ENCODE peak calls at places on chromosomes 13 and 19, in six cellular contexts. G is NT2/D1; F is activated CD4-positive, CD25-positive, alpha-beta regulatory T cell; P is ureter; W is Peyer's patch; J is NCI-H1930. Z is an unnamed sample.

GRCh38 chr19:36245210-36246005 is 30.5 kb downstream of the ZNF146 start:
- DNase-seq in G (peak; percentile 78), F (no peak), P (peak; percentile 42), W (no peak), J (peak; percentile 39), Z (no peak)

GRCh38 chr19:41928221-41928683 is at the start of gene ERFL:
- DNase-seq in G (no peak), F (no peak), P (no peak), W (no peak), J (no peak), Z (no peak)

GRCh38 chr13:96130818-96131217 is 40.9 kb downstream of the HS6ST3 start:
- DNase-seq in G (no peak), F (no peak), P (no peak), W (no peak), J (no peak), Z (no peak)

GRCh38 chr13:33138441-33138840 is 122.2 kb downstream of the KL start:
- DNase-seq in G (no peak), F (no peak), P (peak; percentile 36), W (no peak), J (no peak), Z (no peak)

GRCh38 chr19:31253816-31254551 is 95.3 kb downstream of the TSHZ3 start:
- DNase-seq in G (no peak), F (no peak), P (peak; percentile 70), W (no peak), J (no peak), Z (no peak)

GRCh38 chr13:48532146-48532472 is 771 bp downstream of the RCBTB2 start:
- DNase-seq in G (no peak), F (no peak), P (no peak), W (no peak), J (no peak), Z (no peak)

GRCh38 chr19:45294291-45295029 is 28.2 kb downstream of the CKM start:
- DNase-seq in G (no peak), F (no peak), P (peak; percentile 71), W (no peak), J (no peak), Z (no peak)

GRCh38 chr19:2168619-2169424 is 5.1 kb downstream of the DOT1L start:
- DNase-seq in G (no peak), F (peak; percentile 44), P (peak; percentile 95), W (peak; percentile 96), J (no peak), Z (peak; percentile 74)

GRCh38 chr19:28656644-28657043 is 556.3 kb downstream of the UQCRFS1 start:
- DNase-seq in G (no peak), F (no peak), P (no peak), W (no peak), J (no peak), Z (no peak)

GRCh38 chr19:45103625-45104319 is 10.8 kb downstream of the PPP1R37 start:
- DNase-seq in G (no peak), F (no peak), P (no peak), W (no peak), J (no peak), Z (no peak)

GRCh38 chr13:41018583-41018909 is 570 bp downstream of the ELF1 start:
- DNase-seq in G (no peak), F (no peak), P (no peak), W (no peak), J (no peak), Z (no peak)

GRCh38 chr19:45496349-45496953 is 396 bp downstream of the RTN2 start:
- DNase-seq in G (no peak), F (peak; percentile 22), P (no peak), W (peak; percentile 61), J (no peak), Z (no peak)

Z was measured in esophagus squamous epithelium.